ENCODE peak calls at places on chromosomes 12 and 14, in nine cellular contexts. One of them, this sample, is unnamed.

GRCh38 chr12:94145231-94145979 is 3.0 kb upstream of the PLXNC1 start:
- DNase-seq in HCEC 1CT: peak; percentile 60
- DNase-seq in NCI-H510A: no peak
- DNase-seq in RKO: no peak
- DNase-seq in AG09309: peak; percentile 14
- DNase-seq in T-helper 9 cell: no peak
- DNase-seq in stomach: no peak
- DNase-seq in astrocyte: peak; percentile 19
- DNase-seq in NCI-H1417: peak; percentile 44
- DNase-seq in this sample: peak; percentile 12

GRCh38 chr12:88790231-88790630 is 210.0 kb upstream of the KITLG start:
- DNase-seq in HCEC 1CT: no peak
- DNase-seq in NCI-H510A: no peak
- DNase-seq in RKO: no peak
- DNase-seq in AG09309: no peak
- DNase-seq in T-helper 9 cell: no peak
- DNase-seq in stomach: no peak
- DNase-seq in astrocyte: no peak
- DNase-seq in NCI-H1417: no peak
- DNase-seq in this sample: no peak

GRCh38 chr12:56683-57346 is 9.8 kb upstream of the IQSEC3 start:
- DNase-seq in HCEC 1CT: no peak
- DNase-seq in NCI-H510A: no peak
- DNase-seq in RKO: no peak
- DNase-seq in AG09309: no peak
- DNase-seq in T-helper 9 cell: no peak
- DNase-seq in stomach: no peak
- DNase-seq in astrocyte: no peak
- DNase-seq in NCI-H1417: no peak
- DNase-seq in this sample: no peak

GRCh38 chr12:49227701-49228100 is 37.2 kb upstream of the TUBA1C start:
- DNase-seq in HCEC 1CT: no peak
- DNase-seq in NCI-H510A: no peak
- DNase-seq in RKO: no peak
- DNase-seq in AG09309: no peak
- DNase-seq in T-helper 9 cell: no peak
- DNase-seq in stomach: no peak
- DNase-seq in astrocyte: no peak
- DNase-seq in NCI-H1417: peak; percentile 87
- DNase-seq in this sample: no peak

GRCh38 chr14:74628418-74628817 is 16.4 kb upstream of the LTBP2 start:
- DNase-seq in HCEC 1CT: no peak
- DNase-seq in NCI-H510A: no peak
- DNase-seq in RKO: no peak
- DNase-seq in AG09309: no peak
- DNase-seq in T-helper 9 cell: no peak
- DNase-seq in stomach: no peak
- DNase-seq in astrocyte: no peak
- DNase-seq in NCI-H1417: no peak
- DNase-seq in this sample: no peak

GRCh38 chr14:105913221-105913620 is 386.8 kb downstream of the TMEM121 start:
- DNase-seq in HCEC 1CT: no peak
- DNase-seq in NCI-H510A: no peak
- DNase-seq in RKO: no peak
- DNase-seq in AG09309: no peak
- DNase-seq in T-helper 9 cell: no peak
- DNase-seq in stomach: no peak
- DNase-seq in astrocyte: no peak
- DNase-seq in NCI-H1417: no peak
- DNase-seq in this sample: no peak

GRCh38 chr12:6533653-6534157 is 612 bp upstream of the GAPDH start:
- DNase-seq in HCEC 1CT: peak; percentile 86
- DNase-seq in NCI-H510A: peak; percentile 73
- DNase-seq in RKO: peak; percentile 90
- DNase-seq in AG09309: no peak
- DNase-seq in T-helper 9 cell: no peak
- DNase-seq in stomach: peak; percentile 54
- DNase-seq in astrocyte: peak; percentile 70
- DNase-seq in NCI-H1417: peak; percentile 92
- DNase-seq in this sample: peak; percentile 77

GRCh38 chr12:55908726-55909512 is 18.8 kb downstream of the PYM1 start:
- DNase-seq in HCEC 1CT: no peak
- DNase-seq in NCI-H510A: no peak
- DNase-seq in RKO: no peak
- DNase-seq in AG09309: no peak
- DNase-seq in T-helper 9 cell: no peak
- DNase-seq in stomach: no peak
- DNase-seq in astrocyte: peak; percentile 54
- DNase-seq in NCI-H1417: no peak
- DNase-seq in this sample: no peak

GRCh38 chr14:66379116-66379515 is 107.1 kb upstream of the CCDC196 start:
- DNase-seq in HCEC 1CT: no peak
- DNase-seq in NCI-H510A: no peak
- DNase-seq in RKO: no peak
- DNase-seq in AG09309: no peak
- DNase-seq in T-helper 9 cell: no peak
- DNase-seq in stomach: peak; percentile 90
- DNase-seq in astrocyte: peak; percentile 10
- DNase-seq in NCI-H1417: no peak
- DNase-seq in this sample: no peak

GRCh38 chr14:33902363-33902762 is 48.5 kb downstream of the EGLN3 start:
- DNase-seq in HCEC 1CT: no peak
- DNase-seq in NCI-H510A: no peak
- DNase-seq in RKO: no peak
- DNase-seq in AG09309: no peak
- DNase-seq in T-helper 9 cell: no peak
- DNase-seq in stomach: no peak
- DNase-seq in astrocyte: no peak
- DNase-seq in NCI-H1417: no peak
- DNase-seq in this sample: no peak

GRCh38 chr12:49974231-49974675 is 1.5 kb downstream of the AQP6 start:
- DNase-seq in HCEC 1CT: peak; percentile 50
- DNase-seq in NCI-H510A: peak; percentile 41
- DNase-seq in RKO: no peak
- DNase-seq in AG09309: no peak
- DNase-seq in T-helper 9 cell: no peak
- DNase-seq in stomach: peak; percentile 69
- DNase-seq in astrocyte: peak; percentile 25
- DNase-seq in NCI-H1417: no peak
- DNase-seq in this sample: peak; percentile 48

GRCh38 chr14:103091041-103091882 is 3.3 kb upstream of the EXOC3L4 start:
- DNase-seq in HCEC 1CT: no peak
- DNase-seq in NCI-H510A: peak; percentile 49
- DNase-seq in RKO: peak; percentile 68
- DNase-seq in AG09309: no peak
- DNase-seq in T-helper 9 cell: peak; percentile 73
- DNase-seq in stomach: peak; percentile 75
- DNase-seq in astrocyte: no peak
- DNase-seq in NCI-H1417: peak; percentile 22
- DNase-seq in this sample: no peak

GRCh38 chr14:89813485-89814080 is 140.9 kb downstream of the EFCAB11 start:
- DNase-seq in HCEC 1CT: peak; percentile 76
- DNase-seq in NCI-H510A: no peak
- DNase-seq in RKO: no peak
- DNase-seq in AG09309: peak; percentile 83
- DNase-seq in T-helper 9 cell: no peak
- DNase-seq in stomach: no peak
- DNase-seq in astrocyte: peak; percentile 98
- DNase-seq in NCI-H1417: no peak
- DNase-seq in this sample: peak; percentile 83

GRCh38 chr12:51819851-51820720 is 28.4 kb downstream of the FIGNL2 start:
- DNase-seq in HCEC 1CT: no peak
- DNase-seq in NCI-H510A: no peak
- DNase-seq in RKO: no peak
- DNase-seq in AG09309: no peak
- DNase-seq in T-helper 9 cell: no peak
- DNase-seq in stomach: peak; percentile 33
- DNase-seq in astrocyte: no peak
- DNase-seq in NCI-H1417: peak; percentile 29
- DNase-seq in this sample: no peak

This sample was measured in amniotic stem cell.